ENCODE peak calls at places on chromosome X, in ten cellular contexts. U is cardiac muscle cell; T is astrocyte; I is SJSA1; M is K562; J is endodermal cell; W is CD4-positive, CD25-positive, alpha-beta regulatory T cell; G is tibial nerve; S is H7; H is heart left ventricle. K is an unnamed sample.
A peak's percentile ranks its signal among the peaks of the same experiment; 100 is the strongest.

GRCh38 chrX:70427360-70427759 is 4.2 kb downstream of the GDPD2 start:
- DNase-seq in U (no peak), T (no peak), I (no peak), M (no peak), J (no peak), W (no peak), G (no peak), S (no peak), H (no peak), K (no peak)

GRCh38 chrX:49192722-49193328 is 6.7 kb upstream of the PRICKLE3 start:
- DNase-seq in U (no peak), T (no peak), I (no peak), M (no peak), J (peak; percentile 77), W (peak; percentile 64), G (no peak), S (no peak), H (no peak), K (no peak)

GRCh38 chrX:53047228-53047627 is 1.4 kb upstream of the GPR173 start:
- DNase-seq in U (peak; percentile 2), T (no peak), I (no peak), M (no peak), J (peak; percentile 46), W (no peak), G (no peak), S (no peak), H (no peak), K (no peak)

GRCh38 chrX:275967-276587 is 5.1 kb upstream of the PLCXD1 start:
- DNase-seq in U (peak; percentile 73), T (peak; percentile 22), I (peak; percentile 67), M (peak; percentile 79), J (peak; percentile 95), W (peak; percentile 39), G (peak; percentile 59), S (peak; percentile 94), H (peak; percentile 90), K (no peak)

GRCh38 chrX:24993887-24994286 is 21.9 kb downstream of the ARX start:
- DNase-seq in U (no peak), T (no peak), I (no peak), M (no peak), J (peak; percentile 57), W (no peak), G (no peak), S (peak; percentile 69), H (no peak), K (no peak)

GRCh38 chrX:39152106-39152649 is 350.9 kb downstream of the MID1IP1 start:
- DNase-seq in U (peak; percentile 76), T (no peak), I (no peak), M (peak; percentile 71), J (peak; percentile 94), W (peak; percentile 24), G (no peak), S (peak; percentile 73), H (peak; percentile 41), K (no peak)

GRCh38 chrX:30880058-30880457 is 9.0 kb downstream of the TAB3 start:
- DNase-seq in U (no peak), T (no peak), I (no peak), M (no peak), J (no peak), W (no peak), G (no peak), S (no peak), H (no peak), K (no peak)

GRCh38 chrX:290476-291166 is 9.4 kb downstream of the PLCXD1 start:
- DNase-seq in U (no peak), T (no peak), I (peak; percentile 14), M (no peak), J (no peak), W (no peak), G (no peak), S (peak; percentile 21), H (no peak), K (no peak)

GRCh38 chrX:37746268-37746931 is 33.5 kb upstream of the CYBB start:
- DNase-seq in U (no peak), T (no peak), I (no peak), M (no peak), J (no peak), W (peak; percentile 20), G (no peak), S (no peak), H (no peak), K (no peak)

GRCh38 chrX:153878969-153879653 is 6.9 kb downstream of the L1CAM start:
- DNase-seq in U (peak; percentile 12), T (no peak), I (no peak), M (no peak), J (peak; percentile 93), W (no peak), G (no peak), S (peak; percentile 76), H (peak; percentile 16), K (no peak)

GRCh38 chrX:97685753-97686152 is 802.0 kb downstream of the RPA4 start:
- DNase-seq in U (peak; percentile 61), T (peak; percentile 2), I (no peak), M (peak; percentile 12), J (no peak), W (peak; percentile 39), G (no peak), S (peak; percentile 22), H (no peak), K (no peak)

GRCh38 chrX:46574337-46574940 is 874 bp downstream of the CHST7 start:
- DNase-seq in U (no peak), T (no peak), I (peak; percentile 47), M (no peak), J (peak; percentile 67), W (peak; percentile 59), G (no peak), S (peak; percentile 57), H (peak; percentile 49), K (no peak)

DNA sequence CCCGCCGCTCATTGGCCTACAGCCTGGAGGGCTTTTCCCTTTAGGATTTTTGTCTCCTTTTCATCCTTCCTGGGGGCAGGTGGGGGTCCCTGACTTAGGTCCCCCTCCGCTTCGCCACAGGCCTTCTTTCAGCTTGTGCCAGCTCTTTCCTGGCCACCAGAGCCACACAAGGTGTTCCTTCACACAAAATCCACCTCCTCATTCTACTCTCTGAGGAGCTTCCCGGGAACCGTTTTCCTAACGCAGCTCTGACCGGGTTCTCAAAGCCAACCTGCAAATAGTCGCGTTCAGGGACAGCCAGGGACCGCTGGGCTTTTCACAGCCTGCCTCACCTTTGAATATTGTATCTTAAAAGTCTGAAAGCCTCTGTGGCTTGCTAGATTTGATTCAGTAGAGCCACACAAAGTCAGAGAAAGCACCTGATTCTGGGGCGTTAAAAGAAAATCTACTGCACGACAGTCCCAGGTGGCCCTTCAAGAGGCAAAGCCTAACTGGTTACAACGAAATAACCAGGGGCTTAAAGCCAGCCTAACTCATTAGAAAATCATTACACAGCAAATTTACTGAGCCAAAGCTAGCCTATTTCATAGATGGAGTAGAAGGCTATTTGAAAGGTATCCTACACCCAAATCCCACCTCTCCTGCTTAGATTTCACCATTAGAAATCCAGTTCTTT is 752 bp upstream of the GPC3 start:
- DNase-seq in U (no peak), T (no peak), I (no peak), M (no peak), J (no peak), W (no peak), G (no peak), S (no peak), H (no peak), K (no peak)
- H3K4me3 ChIP-seq in U (peak overlapping the region; percentile 45), T (no peak overlapping the region), I (peak overlapping the region; percentile 48), M (no peak overlapping the region), J (peak overlapping the region; percentile 45), W (no peak overlapping the region), G (peak overlapping the region; percentile 30), S (peak overlapping the region; percentile 54), H (no peak overlapping the region), K (no peak overlapping the region)

GRCh38 chrX:103170216-103170615 is 44.7 kb upstream of the BEX4 start:
- DNase-seq in U (no peak), T (peak; percentile 8), I (no peak), M (no peak), J (no peak), W (no peak), G (no peak), S (no peak), H (no peak), K (no peak)

GRCh38 chrX:103171353-103171752 is 43.6 kb upstream of the BEX4 start:
- DNase-seq in U (no peak), T (no peak), I (no peak), M (no peak), J (no peak), W (no peak), G (no peak), S (peak; percentile 28), H (no peak), K (no peak)

GRCh38 chrX:103177561-103177960 is 37.3 kb upstream of the BEX4 start:
- DNase-seq in U (no peak), T (no peak), I (no peak), M (no peak), J (no peak), W (no peak), G (no peak), S (no peak), H (no peak), K (no peak)

GRCh38 chrX:103175944-103176753 is 38.8 kb upstream of the BEX4 start:
- DNase-seq in U (peak; percentile 64), T (peak; percentile 8), I (peak; percentile 42), M (peak; percentile 53), J (peak; percentile 89), W (peak; percentile 56), G (peak; percentile 56), S (peak; percentile 58), H (no peak), K (no peak)
- H3K4me3 ChIP-seq in U (no peak overlapping the region), T (peak overlapping the region; percentile 48), I (no peak overlapping the region), M (no peak overlapping the region), J (no peak overlapping the region), W (no peak overlapping the region), G (no peak overlapping the region), S (no peak overlapping the region), H (no peak overlapping the region), K (peak overlapping the region; percentile 11)

GRCh38 chrX:65513610-65514009 is 21.0 kb downstream of the LAS1L start:
- DNase-seq in U (no peak), T (no peak), I (no peak), M (no peak), J (no peak), W (no peak), G (no peak), S (no peak), H (no peak), K (no peak)

GRCh38 chrX:65509400-65509799 is 25.2 kb downstream of the LAS1L start:
- DNase-seq in U (no peak), T (no peak), I (no peak), M (no peak), J (no peak), W (no peak), G (no peak), S (no peak), H (no peak), K (no peak)

GRCh38 chrX:65508851-65509250 is 25.7 kb downstream of the LAS1L start:
- DNase-seq in U (no peak), T (no peak), I (no peak), M (no peak), J (no peak), W (no peak), G (no peak), S (no peak), H (no peak), K (no peak)
- H3K4me3 ChIP-seq in U (no peak overlapping the region), T (no peak overlapping the region), I (no peak overlapping the region), M (no peak overlapping the region), J (no peak overlapping the region), W (no peak overlapping the region), G (no peak overlapping the region), S (no peak overlapping the region), H (no peak overlapping the region), K (no peak overlapping the region)

DNA sequence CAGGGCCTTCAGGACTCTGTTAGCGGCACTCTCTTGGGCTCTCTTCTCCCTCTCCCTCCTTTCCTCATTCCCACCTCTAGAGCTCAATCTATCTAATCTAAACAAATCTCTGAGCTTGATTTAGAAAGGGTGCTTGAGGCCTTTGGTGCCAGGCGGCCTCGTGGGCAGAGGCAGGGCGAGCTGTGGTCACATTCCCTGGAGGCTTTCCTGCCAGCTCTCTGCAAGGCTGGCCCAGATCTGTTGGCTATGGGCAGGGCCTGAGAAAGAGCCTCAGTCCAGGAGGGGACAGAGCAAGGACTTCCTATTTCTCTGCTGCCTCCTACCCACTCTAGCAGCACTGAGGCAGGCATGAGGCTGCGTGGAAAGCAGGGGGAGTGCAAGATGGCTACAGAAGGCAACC is 38.6 kb downstream of the PJA1 start:
- DNase-seq in U (no peak), T (no peak), I (no peak), M (no peak), J (no peak), W (no peak), G (no peak), S (no peak), H (no peak), K (no peak)
- H3K4me3 ChIP-seq in U (no peak overlapping the region), T (no peak overlapping the region), I (no peak overlapping the region), M (no peak overlapping the region), J (no peak overlapping the region), W (no peak overlapping the region), G (no peak overlapping the region), S (no peak overlapping the region), H (no peak overlapping the region), K (no peak overlapping the region)

K was measured in HFF-Myc.